ENCODE peak calls at places on chromosomes 6 and 20, in four cellular contexts. O is epithelial cell of esophagus, C is AG04450, L is upper lobe of left lung. N is an unnamed sample.

GRCh38 chr6:45314146-45314545 is 14.0 kb upstream of the RUNX2 start:
- DNase-seq in O (no peak), C (no peak), L (no peak), N (no peak)

GRCh38 chr6:43283514-43283901 is 14.6 kb upstream of the SLC22A7 start:
- DNase-seq in O (no peak), C (no peak), L (peak; percentile 65), N (no peak)

GRCh38 chr6:2973656-2974055 is 2.3 kb upstream of the SERPINB6 start:
- DNase-seq in O (no peak), C (no peak), L (no peak), N (no peak)

GRCh38 chr6:145339089-145339488 is 396.2 kb downstream of the EPM2A start:
- DNase-seq in O (peak; percentile 47), C (no peak), L (no peak), N (no peak)

GRCh38 chr20:31857861-31858835 is 12.2 kb downstream of the DUSP15 start:
- DNase-seq in O (no peak), C (no peak), L (no peak), N (no peak)

GRCh38 chr6:46500382-46500781 is 9.1 kb upstream of the RCAN2 start:
- DNase-seq in O (no peak), C (no peak), L (no peak), N (no peak)

GRCh38 chr20:13788167-13788834 is 3.5 kb downstream of the NDUFAF5 start:
- DNase-seq in O (peak; percentile 80), C (no peak), L (no peak), N (no peak)

GRCh38 chr6:137076277-137077068 is 31.7 kb upstream of the IL20RA start:
- DNase-seq in O (peak; percentile 79), C (peak; percentile 6), L (no peak), N (no peak)

GRCh38 chr6:36118550-36119107 is 11.7 kb upstream of the MAPK13 start:
- DNase-seq in O (peak; percentile 86), C (no peak), L (no peak), N (no peak)

GRCh38 chr20:50635676-50636600 is 55.4 kb downstream of the RIPOR3 start:
- DNase-seq in O (peak; percentile 49), C (no peak), L (peak; percentile 93), N (peak; percentile 84)
- TF ChIP-seq CTCF in O (peak; percentile 94), C (peak; percentile 94), L (peak; percentile 87), N (peak; percentile 93)

DNA sequence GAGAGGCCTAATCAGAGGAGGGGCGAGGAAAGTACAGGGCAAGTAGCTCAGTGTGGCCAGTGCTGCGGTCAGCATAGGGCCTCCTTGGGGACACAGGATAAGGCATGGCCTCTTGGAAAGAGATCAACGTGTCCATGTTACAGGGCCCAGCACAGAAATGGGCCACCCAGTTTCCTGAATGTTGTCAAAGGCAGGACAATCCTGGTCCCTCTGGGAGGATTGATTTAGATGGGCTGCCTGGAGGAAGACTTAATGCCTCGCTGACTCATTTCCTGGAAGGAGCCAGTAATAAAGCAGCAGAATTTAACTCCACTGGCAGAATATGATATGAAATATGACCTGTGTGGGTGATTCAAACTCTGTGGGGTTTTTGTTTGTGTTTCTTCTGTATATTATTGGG is 16.6 kb downstream of the DDO start:
- DNase-seq in O (peak; percentile 11), C (no peak), L (no peak), N (no peak)
- TF ChIP-seq CTCF in O (no peak), C (no peak), L (no peak), N (no peak)

GRCh38 chr20:47063808-47064207 is 169.2 kb downstream of the EYA2 start:
- DNase-seq in O (no peak), C (no peak), L (no peak), N (no peak)
- TF ChIP-seq CTCF in O (no peak), C (no peak), L (no peak), N (no peak)

GRCh38 chr20:36794116-36794474 is 20.5 kb upstream of the DSN1 start:
- DNase-seq in O (no peak), C (no peak), L (peak; percentile 76), N (no peak)

GRCh38 chr20:36793294-36794115 is 19.9 kb upstream of the DSN1 start:
- DNase-seq in O (no peak), C (no peak), L (peak; percentile 81), N (no peak)

GRCh38 chr20:36795691-36796090 is 22.1 kb upstream of the DSN1 start:
- DNase-seq in O (no peak), C (no peak), L (no peak), N (no peak)

GRCh38 chr20:36791862-36792261 is 18.3 kb upstream of the DSN1 start:
- DNase-seq in O (no peak), C (no peak), L (no peak), N (no peak)

DNA sequence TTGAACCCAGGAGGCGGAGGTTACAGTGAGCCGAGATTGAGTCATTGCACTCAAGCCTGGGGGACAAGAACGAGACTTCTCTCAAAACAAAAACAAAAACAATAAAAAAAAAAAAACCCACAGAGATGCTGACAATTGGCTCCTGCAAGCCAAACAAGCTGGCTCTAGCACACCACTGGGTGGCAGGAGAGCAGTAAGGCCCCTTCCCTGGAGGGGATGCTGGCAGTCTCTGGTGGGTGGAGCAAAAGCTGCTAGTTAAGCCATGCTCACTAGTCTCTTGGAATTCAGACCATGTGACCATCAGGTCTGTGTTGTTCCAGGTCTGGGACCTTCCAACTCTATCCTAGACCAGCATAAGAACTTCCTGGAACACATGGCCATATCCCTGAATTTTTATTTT is 18.9 kb upstream of the DSN1 start:
- DNase-seq in O (peak; percentile 57), C (peak; percentile 42), L (no peak), N (no peak)
- TF ChIP-seq CTCF in O (peak; percentile 46), C (peak; percentile 63), L (no peak), N (peak; percentile 53)

GRCh38 chr6:31738048-31738979 is 1.5 kb upstream of the MSH5 start:
- DNase-seq in O (peak; percentile 81), C (peak; percentile 59), L (no peak), N (no peak)
- TF ChIP-seq CTCF in O (peak; percentile 26), C (peak; percentile 41), L (no peak), N (peak; percentile 37)

GRCh38 chr6:28587746-28588075 is 62.0 kb downstream of the GPX5 start:
- DNase-seq in O (no peak), C (no peak), L (no peak), N (no peak)

GRCh38 chr6:28589952-28590340 is 64.3 kb downstream of the GPX5 start:
- DNase-seq in O (no peak), C (no peak), L (peak; percentile 29), N (no peak)

GRCh38 chr6:28586273-28586672 is 60.6 kb downstream of the GPX5 start:
- DNase-seq in O (peak; percentile 77), C (no peak), L (no peak), N (no peak)

GRCh38 chr6:28587011-28587745 is 61.5 kb downstream of the GPX5 start:
- DNase-seq in O (peak; percentile 93), C (no peak), L (peak; percentile 91), N (peak; percentile 80)

DNA sequence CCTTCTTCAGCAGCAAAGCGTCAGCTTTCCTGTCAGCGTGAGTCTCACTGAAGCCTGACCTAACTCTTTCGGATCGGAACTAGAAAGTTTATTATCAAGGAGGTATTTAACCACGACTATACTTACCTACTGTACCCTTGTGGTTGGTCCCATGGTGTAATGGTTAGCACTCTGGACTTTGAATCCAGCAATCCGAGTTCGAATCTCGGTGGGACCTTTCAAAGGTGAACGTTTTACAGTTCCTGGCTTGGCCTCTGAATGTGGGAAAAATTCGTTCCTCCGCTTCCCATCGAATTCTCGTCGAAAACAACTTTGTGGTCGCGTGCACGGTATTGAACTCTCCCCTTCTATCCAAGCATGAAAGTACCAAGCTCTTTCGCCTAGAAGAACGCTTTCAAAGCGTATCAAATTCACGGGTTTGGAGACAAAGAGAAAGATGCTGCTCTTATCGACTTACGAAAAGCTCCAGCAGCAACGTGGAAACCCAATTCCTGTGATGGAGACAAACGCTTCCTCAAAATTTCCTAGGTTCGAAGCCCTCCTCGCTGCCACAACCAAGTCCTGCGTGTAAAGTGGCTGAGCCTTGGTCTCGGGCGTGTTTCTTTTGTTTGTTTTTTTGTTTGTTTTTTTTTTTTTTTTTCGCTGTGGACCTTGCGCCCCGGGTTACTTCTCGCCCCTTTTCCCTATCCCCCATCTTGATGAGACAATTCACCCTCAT is 63.7 kb downstream of the GPX5 start:
- DNase-seq in O (peak; percentile 94), C (peak; percentile 74), L (no peak), N (no peak)
- TF ChIP-seq CTCF in O (no peak), C (no peak), L (no peak), N (no peak)

GRCh38 chr6:53793318-53793975 is 1.4 kb upstream of the LRRC1 start:
- DNase-seq in O (peak; percentile 83), C (peak; percentile 24), L (peak; percentile 65), N (no peak)

GRCh38 chr6:53792973-53793317 is 1.9 kb upstream of the LRRC1 start:
- DNase-seq in O (no peak), C (no peak), L (no peak), N (no peak)

GRCh38 chr6:53794720-53795253 is at the start of gene LRRC1:
- DNase-seq in O (peak; percentile 94), C (peak; percentile 80), L (peak; percentile 99), N (peak; percentile 98)

GRCh38 chr6:53795254-53795701 is 473 bp downstream of the LRRC1 start:
- DNase-seq in O (peak; percentile 57), C (no peak), L (no peak), N (no peak)

GRCh38 chr6:53794073-53794719 is 609 bp upstream of the LRRC1 start:
- DNase-seq in O (peak; percentile 84), C (peak; percentile 86), L (peak; percentile 92), N (peak; percentile 73)
- TF ChIP-seq CTCF in O (peak; percentile 35), C (peak; percentile 51), L (no peak), N (peak; percentile 27)

GRCh38 chr6:31068738-31069340 is 43.5 kb downstream of the C6orf15 start:
- DNase-seq in O (peak; percentile 83), C (peak; percentile 52), L (no peak), N (peak; percentile 80)

GRCh38 chr6:31074406-31074805 is 38.0 kb downstream of the C6orf15 start:
- DNase-seq in O (no peak), C (no peak), L (no peak), N (no peak)

GRCh38 chr6:31067881-31068737 is 44.3 kb downstream of the C6orf15 start:
- DNase-seq in O (no peak), C (no peak), L (no peak), N (no peak)

GRCh38 chr6:31075528-31075927 is 36.8 kb downstream of the C6orf15 start:
- DNase-seq in O (peak; percentile 56), C (no peak), L (no peak), N (no peak)

GRCh38 chr6:31070711-31071197 is 41.6 kb downstream of the C6orf15 start:
- DNase-seq in O (peak; percentile 90), C (peak; percentile 60), L (no peak), N (no peak)
- TF ChIP-seq CTCF in O (peak; percentile 91), C (peak; percentile 88), L (no peak), N (peak; percentile 72)

GRCh38 chr6:151091571-151091970 is 148.2 kb upstream of the AKAP12 start:
- DNase-seq in O (no peak), C (no peak), L (no peak), N (no peak)
- TF ChIP-seq CTCF in O (no peak), C (no peak), L (no peak), N (no peak)

N was measured in type B pancreatic cell.